ENCODE peak calls at places on chromosomes 6 and 20, in ten cellular contexts. C is mammary epithelial cell; T is tibial artery; I is A673; O is small intestine; K is CD8-positive, alpha-beta T cell; G is Peyer's patch; R is neuronal stem cell; Z is endothelial cell of umbilical vein; X is breast epithelium. J is an unnamed sample.

GRCh38 chr6:30219244-30219643 is 6.0 kb upstream of the TRIM26 start:
- DNase-seq in Z (peak; percentile 67), G (peak; percentile 80), C (peak; percentile 50), R (no peak), O (peak; percentile 72), X (no peak), I (peak; percentile 74), T (no peak), K (peak; percentile 55), J (no peak)

GRCh38 chr6:106149472-106150069 is 63.4 kb downstream of the PRDM1 start:
- DNase-seq in G (no peak), K (peak; percentile 25), T (no peak), Z (no peak), O (no peak), I (no peak), R (no peak), X (no peak), C (no peak), J (no peak)

GRCh38 chr20:1313236-1313964 is 15.5 kb downstream of the SDCBP2 start:
- DNase-seq in C (peak; percentile 37), R (peak; percentile 81), X (no peak), G (peak; percentile 80), Z (peak; percentile 78), O (peak; percentile 59), I (peak; percentile 87), K (peak; percentile 77), T (peak; percentile 83), J (peak; percentile 78)

GRCh38 chr20:25058051-25058796 is at the start of gene ACSS1:
- DNase-seq in G (peak; percentile 92), K (peak; percentile 74), T (peak; percentile 87), X (peak; percentile 33), C (peak; percentile 15), Z (peak; percentile 31), O (peak; percentile 82), I (peak; percentile 68), R (no peak), J (peak; percentile 83)

GRCh38 chr6:137870744-137871247 is 3.7 kb downstream of the TNFAIP3 start:
- DNase-seq in Z (no peak), C (peak; percentile 74), G (peak; percentile 62), R (no peak), X (no peak), T (no peak), I (no peak), O (no peak), K (peak; percentile 43), J (no peak)

GRCh38 chr20:34472246-34472925 is 43.8 kb upstream of the DYNLRB1 start:
- DNase-seq in C (peak; percentile 16), K (no peak), G (no peak), X (no peak), T (no peak), O (no peak), Z (peak; percentile 77), I (peak; percentile 41), R (no peak), J (no peak)

GRCh38 chr6:155154158-155154830 is 109.5 kb upstream of the CLDN20 start:
- DNase-seq in O (no peak), T (no peak), G (no peak), X (no peak), K (no peak), C (peak; percentile 80), Z (peak; percentile 68), R (no peak), I (peak; percentile 57), J (no peak)

GRCh38 chr6:24935753-24936152 is at the start of gene RIPOR2:
- DNase-seq in Z (no peak), C (no peak), O (peak; percentile 16), G (peak; percentile 87), X (no peak), R (no peak), I (no peak), T (no peak), K (peak; percentile 75), J (peak; percentile 80)

GRCh38 chr20:51185277-51185676 is 162.4 kb upstream of the KCNG1 start:
- DNase-seq in Z (no peak), X (no peak), K (no peak), I (no peak), C (no peak), R (no peak), O (no peak), T (no peak), G (no peak), J (no peak)

GRCh38 chr6:107806675-107807074 is 17.4 kb downstream of the SCML4 start:
- DNase-seq in X (no peak), I (no peak), O (no peak), T (no peak), Z (no peak), K (no peak), G (no peak), C (no peak), R (no peak), J (no peak)

DNA sequence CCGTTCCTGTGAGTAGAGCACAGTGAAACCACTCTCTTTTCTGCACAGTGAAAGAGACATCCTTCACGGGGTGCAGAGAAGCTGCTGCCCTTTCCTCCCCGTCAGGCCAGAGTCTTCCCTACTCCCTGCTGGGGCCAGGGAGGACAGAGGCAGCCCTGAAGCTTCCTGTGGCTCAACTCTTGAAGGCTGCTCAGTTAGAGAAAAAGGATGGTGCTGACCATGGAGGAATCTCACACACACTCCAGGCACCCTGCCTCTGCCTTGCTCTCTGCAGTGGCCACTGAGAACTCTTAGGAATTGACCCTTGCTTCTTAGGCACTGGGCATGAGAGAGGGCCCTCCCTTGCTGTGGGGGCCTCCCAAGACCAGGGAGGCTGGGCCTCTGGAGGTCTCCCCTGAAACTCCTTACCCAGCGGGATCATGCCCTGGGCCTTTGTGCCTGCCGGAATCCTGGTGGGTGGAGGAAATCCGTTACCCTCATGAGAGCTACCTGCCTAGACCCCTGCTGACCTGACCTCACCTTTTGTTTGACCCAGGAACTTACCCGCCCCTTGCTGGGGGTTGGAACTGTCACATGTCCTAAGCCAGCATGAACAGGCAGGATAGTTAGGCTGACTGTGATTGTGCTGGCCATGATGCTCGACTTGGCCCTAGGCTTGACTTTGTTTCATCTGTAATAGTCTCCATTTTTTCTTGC is 65.0 kb upstream of the CD93 start:
- DNase-seq in X (no peak), O (no peak), T (peak; percentile 59), I (no peak), R (no peak), G (peak; percentile 32), C (no peak), Z (no peak), K (no peak), J (no peak)
- H3K4me3 ChIP-seq in X (no peak overlapping the region), O (no peak overlapping the region), T (no peak overlapping the region), I (no peak overlapping the region), R (no peak overlapping the region), G (no peak overlapping the region), C (no peak overlapping the region), Z (no peak overlapping the region), K (no peak overlapping the region), J (no peak overlapping the region)

DNA sequence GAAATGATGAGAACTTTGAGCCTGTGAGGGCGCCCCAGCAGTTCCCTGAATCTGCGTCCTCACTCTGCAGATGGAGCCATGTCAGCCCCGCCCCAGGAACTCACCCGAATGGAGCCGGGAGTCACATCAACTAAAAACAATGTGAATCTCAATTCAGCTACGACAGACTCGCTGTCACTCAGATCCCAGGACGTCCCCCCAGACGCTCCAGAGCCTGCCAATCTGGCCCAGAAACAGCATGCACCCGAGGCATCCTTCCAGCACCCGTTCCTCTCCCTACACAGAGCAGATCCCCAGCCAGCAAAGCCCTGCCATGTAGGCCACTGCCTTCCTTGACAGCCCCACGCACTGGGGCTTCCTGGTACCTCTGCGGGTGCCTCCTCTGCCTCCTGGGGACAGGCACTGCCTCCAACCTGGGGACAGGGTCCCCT is 248.0 kb downstream of the TTLL2 start:
- DNase-seq in O (no peak), I (no peak), Z (no peak), G (no peak), C (no peak), T (peak; percentile 88), K (no peak), R (no peak), X (peak; percentile 6), J (no peak)
- H3K9me3 ChIP-seq in O (no peaks in the 10 kb centered on the region), I (no peaks in the 10 kb centered on the region), Z (no peaks in the 10 kb centered on the region), G (no peaks in the 10 kb centered on the region), C (peaks cover 23% of the 10 kb centered on the region), T (no peaks in the 10 kb centered on the region), K (no peaks in the 10 kb centered on the region), R (no peaks in the 10 kb centered on the region), X (no peaks in the 10 kb centered on the region), J (no peaks in the 10 kb centered on the region)

DNA sequence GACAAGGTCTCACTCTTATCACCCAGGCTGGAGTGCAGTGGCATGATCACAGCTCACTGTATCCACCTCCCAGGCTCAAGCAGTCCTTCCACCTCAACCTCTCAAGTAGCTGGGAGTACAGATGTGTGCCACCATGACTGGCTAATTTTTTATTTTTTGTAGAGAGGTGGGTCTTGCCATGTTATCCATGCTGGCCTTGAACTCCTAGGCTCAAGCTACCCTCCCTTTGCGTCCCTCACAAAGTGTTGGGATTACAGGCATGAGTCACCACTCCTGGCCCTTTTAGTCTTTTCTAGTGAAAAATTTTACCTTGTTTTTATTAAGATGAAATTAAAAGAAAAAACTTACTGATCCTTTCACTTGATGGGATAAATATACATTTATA is 17.2 kb downstream of the CDC5L start:
- DNase-seq in T (no peak), O (no peak), R (no peak), K (no peak), G (no peak), I (no peak), X (no peak), C (no peak), Z (no peak), J (no peak)
- H3K36me3 ChIP-seq in T (peaks cover 45% of the 10 kb centered on the region), O (peaks cover 31% of the 10 kb centered on the region), R (peaks cover 93% of the 10 kb centered on the region), K (peaks cover 36% of the 10 kb centered on the region), G (peaks cover 77% of the 10 kb centered on the region), I (peaks cover 84% of the 10 kb centered on the region), X (peaks cover 6% of the 10 kb centered on the region), C (peaks cover 31% of the 10 kb centered on the region), Z (peaks cover 8% of the 10 kb centered on the region), J (peaks cover 88% of the 10 kb centered on the region)

GRCh38 chr20:19975436-19975799 is 41.7 kb upstream of the NAA20 start:
- DNase-seq in C (no peak), K (no peak), O (no peak), R (no peak), X (no peak), T (no peak), G (no peak), I (no peak), Z (no peak), J (peak; percentile 52)

GRCh38 chr20:19977373-19977770 is 39.8 kb upstream of the NAA20 start:
- DNase-seq in K (no peak), R (no peak), T (no peak), C (no peak), I (no peak), G (no peak), O (no peak), X (no peak), Z (no peak), J (no peak)

GRCh38 chr20:19976595-19977372 is 40.4 kb upstream of the NAA20 start:
- DNase-seq in G (no peak), O (peak; percentile 20), K (no peak), R (no peak), X (peak; percentile 82), C (peak; percentile 77), Z (peak; percentile 49), T (peak; percentile 87), I (no peak), J (peak; percentile 83)

GRCh38 chr20:19974621-19975435 is 42.3 kb upstream of the NAA20 start:
- DNase-seq in I (peak; percentile 74), X (peak; percentile 82), T (peak; percentile 98), R (no peak), O (no peak), G (peak; percentile 68), Z (peak; percentile 85), C (peak; percentile 91), K (no peak), J (peak; percentile 91)

DNA sequence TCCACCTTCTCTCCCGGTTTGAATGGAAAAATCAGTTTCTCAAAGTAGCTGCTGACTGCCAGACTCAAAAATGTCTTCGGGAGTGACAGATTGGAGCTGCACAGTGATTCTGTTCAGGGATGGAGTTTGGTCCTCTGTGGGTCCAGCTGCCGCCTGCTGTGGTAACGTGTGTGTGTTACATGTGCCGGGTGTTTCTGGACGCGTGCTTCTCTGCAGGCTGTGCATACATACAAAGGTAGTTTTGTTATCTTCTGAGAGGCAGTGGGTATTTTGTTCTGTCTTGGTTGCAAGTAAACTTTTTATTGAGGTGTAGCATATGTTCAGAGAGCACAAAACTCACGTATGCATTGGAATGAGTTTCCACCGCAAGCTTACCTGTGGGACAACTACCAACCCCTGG is 41.3 kb upstream of the NAA20 start:
- DNase-seq in I (no peak), O (no peak), Z (no peak), R (no peak), G (no peak), X (no peak), T (no peak), K (no peak), C (peak; percentile 40), J (no peak)
- H3K4me3 ChIP-seq in I (peak overlapping the region; percentile 45), O (no peak overlapping the region), Z (no peak overlapping the region), R (no peak overlapping the region), G (peak overlapping the region; percentile 16), X (peak overlapping the region; percentile 64), T (peak overlapping the region; percentile 68), K (no peak overlapping the region), C (peak overlapping the region; percentile 86), J (peak overlapping the region; percentile 66)

J was measured in lower lobe of right lung.